ENCODE peak calls at places on chromosomes 3 and 15, in five cellular contexts. B is OCI-M1; S is SK-N-MC; I is stimulated activated CD4-positive, alpha-beta T cell treated with anti-CD3 and anti-CD28 coated beads, Interleukin-12 subunit alpha, Interleukin-12 subunit beta, amount 100 ng/mL, for 48 hours; A is nucleus accumbens. C is an unnamed sample.
A peak's percentile ranks its signal among the peaks of the same experiment; 100 is the strongest.

GRCh38 chr3:54533856-54534255 is 394.0 kb downstream of the LRTM1 start:
- DNase-seq in B (no peak), S (no peak), I (no peak), A (no peak), C (no peak)

GRCh38 chr3:197465996-197466549 is 89.7 kb downstream of the BDH1 start:
- DNase-seq in B (no peak), S (no peak), I (peak; percentile 7), A (no peak), C (no peak)

GRCh38 chr3:101070260-101071121 is 77.3 kb upstream of the ABI3BP start:
- DNase-seq in B (peak; percentile 87), S (no peak), I (peak; percentile 39), A (peak; percentile 4), C (peak; percentile 86)

GRCh38 chr3:190718097-190718496 is 144.4 kb downstream of the GMNC start:
- DNase-seq in B (peak; percentile 18), S (no peak), I (no peak), A (no peak), C (no peak)

GRCh38 chr3:59374812-59375211 is 325.0 kb upstream of the CFAP20DC start:
- DNase-seq in B (no peak), S (no peak), I (no peak), A (no peak), C (no peak)

GRCh38 chr3:125967156-125967555 is 1.8 kb upstream of the ROPN1B start:
- DNase-seq in B (no peak), S (no peak), I (no peak), A (no peak), C (no peak)

GRCh38 chr15:68149059-68149458 is 56.1 kb downstream of the CALML4 start:
- DNase-seq in B (no peak), S (no peak), I (no peak), A (no peak), C (no peak)

GRCh38 chr3:113086506-113087461 is 96.0 kb downstream of the GTPBP8 start:
- DNase-seq in B (no peak), S (no peak), I (no peak), A (no peak), C (no peak)

GRCh38 chr15:43792761-43793493 is 807 bp downstream of the SERF2 start:
- DNase-seq in B (peak; percentile 42), S (no peak), I (no peak), A (no peak), C (peak; percentile 44)

GRCh38 chr3:69791111-69791510 is 51.8 kb downstream of the MITF start:
- DNase-seq in B (peak; percentile 63), S (peak; percentile 51), I (no peak), A (no peak), C (peak; percentile 56)

GRCh38 chr3:146747051-146747450 is 141.9 kb upstream of the PLSCR5 start:
- DNase-seq in B (no peak), S (no peak), I (no peak), A (no peak), C (no peak)

GRCh38 chr3:65597225-65597951 is 441.3 kb downstream of the MAGI1 start:
- DNase-seq in B (no peak), S (no peak), I (no peak), A (peak; percentile 80), C (peak; percentile 52)

GRCh38 chr3:65935724-65936123 is 103.0 kb downstream of the MAGI1 start:
- DNase-seq in B (no peak), S (no peak), I (no peak), A (no peak), C (no peak)

GRCh38 chr3:126613481-126614187 is 41.3 kb downstream of the TXNRD3 start:
- DNase-seq in B (no peak), S (no peak), I (no peak), A (no peak), C (no peak)

GRCh38 chr3:84440306-84440705 is 518.5 kb upstream of the CADM2 start:
- DNase-seq in B (no peak), S (no peak), I (no peak), A (no peak), C (no peak)

GRCh38 chr15:41881925-41882688 is 11.7 kb downstream of the SPTBN5 start:
- DNase-seq in B (no peak), S (no peak), I (no peak), A (no peak), C (peak; percentile 58)

GRCh38 chr15:70063284-70063991 is 34.3 kb downstream of the TLE3 start:
- DNase-seq in B (no peak), S (no peak), I (no peak), A (no peak), C (no peak)

GRCh38 chr3:14337828-14338227 is 64.6 kb upstream of the SLC6A6 start:
- DNase-seq in B (no peak), S (no peak), I (no peak), A (no peak), C (no peak)

GRCh38 chr3:133404925-133405324 is 5.1 kb downstream of the BFSP2 start:
- DNase-seq in B (no peak), S (no peak), I (no peak), A (no peak), C (no peak)

GRCh38 chr3:11364181-11364580 is 92.0 kb downstream of the ATG7 start:
- DNase-seq in B (no peak), S (no peak), I (no peak), A (no peak), C (no peak)

GRCh38 chr3:197952440-197952839 is 2.5 kb downstream of the RPL35A start:
- DNase-seq in B (no peak), S (no peak), I (no peak), A (no peak), C (no peak)